ENCODE peak calls at places on chromosomes 16 and 17, in four cellular contexts. One of them, this sample, is unnamed.

GRCh38 chr16:57377080-57377841 is 5.0 kb downstream of the CX3CL1 start:
- DNase-seq in H1: no peak
- DNase-seq in IMR-90: peak; percentile 85
- DNase-seq in K562: no peak
- DNase-seq in this sample: peak; percentile 77

GRCh38 chr16:85286970-85287814 is 174.9 kb upstream of the CIBAR2 start:
- DNase-seq in H1: no peak
- DNase-seq in K562: peak; percentile 79
- DNase-seq in IMR-90: peak; percentile 65
- DNase-seq in this sample: no peak

GRCh38 chr17:43142153-43142552 is 17.0 kb upstream of the BRCA1 start:
- DNase-seq in K562: no peak
- DNase-seq in H1: no peak
- DNase-seq in IMR-90: no peak
- DNase-seq in this sample: no peak

GRCh38 chr17:38693700-38694329 is 11.3 kb upstream of the MLLT6 start:
- DNase-seq in H1: no peak
- DNase-seq in K562: no peak
- DNase-seq in IMR-90: peak; percentile 51
- DNase-seq in this sample: no peak

GRCh38 chr16:23959069-23959800 is 123.5 kb downstream of the PRKCB start:
- DNase-seq in K562: no peak
- DNase-seq in IMR-90: no peak
- DNase-seq in H1: no peak
- DNase-seq in this sample: no peak

GRCh38 chr17:56778898-56779297 is 54.8 kb downstream of the C17orf67 start:
- DNase-seq in IMR-90: no peak
- DNase-seq in K562: no peak
- DNase-seq in H1: no peak
- DNase-seq in this sample: no peak

GRCh38 chr17:44587339-44587738 is 30.1 kb downstream of the FZD2 start:
- DNase-seq in H1: no peak
- DNase-seq in K562: no peak
- DNase-seq in IMR-90: peak; percentile 91
- DNase-seq in this sample: no peak

GRCh38 chr16:28985206-28985605 is 354 bp downstream of the LAT start:
- DNase-seq in IMR-90: no peak
- DNase-seq in H1: no peak
- DNase-seq in K562: no peak
- DNase-seq in this sample: no peak

GRCh38 chr17:15945493-15946209 is 721 bp downstream of the ADORA2B start:
- DNase-seq in IMR-90: peak; percentile 16
- DNase-seq in H1: peak; percentile 56
- DNase-seq in K562: peak; percentile 65
- DNase-seq in this sample: no peak

GRCh38 chr17:61867033-61867432 is 3.7 kb upstream of the BRIP1 start:
- DNase-seq in K562: no peak
- DNase-seq in IMR-90: no peak
- DNase-seq in H1: no peak
- DNase-seq in this sample: no peak

GRCh38 chr17:61868074-61868473 is 4.7 kb upstream of the BRIP1 start:
- DNase-seq in IMR-90: no peak
- DNase-seq in K562: no peak
- DNase-seq in H1: no peak
- DNase-seq in this sample: no peak

GRCh38 chr17:61862975-61863800 is at the start of gene BRIP1:
- DNase-seq in K562: peak; percentile 96
- DNase-seq in H1: peak; percentile 88
- DNase-seq in IMR-90: peak; percentile 93
- DNase-seq in this sample: peak; percentile 78

GRCh38 chr17:61862105-61862574 is 1.2 kb downstream of the BRIP1 start:
- DNase-seq in K562: no peak
- DNase-seq in IMR-90: peak; percentile 42
- DNase-seq in H1: no peak
- DNase-seq in this sample: no peak

DNA sequence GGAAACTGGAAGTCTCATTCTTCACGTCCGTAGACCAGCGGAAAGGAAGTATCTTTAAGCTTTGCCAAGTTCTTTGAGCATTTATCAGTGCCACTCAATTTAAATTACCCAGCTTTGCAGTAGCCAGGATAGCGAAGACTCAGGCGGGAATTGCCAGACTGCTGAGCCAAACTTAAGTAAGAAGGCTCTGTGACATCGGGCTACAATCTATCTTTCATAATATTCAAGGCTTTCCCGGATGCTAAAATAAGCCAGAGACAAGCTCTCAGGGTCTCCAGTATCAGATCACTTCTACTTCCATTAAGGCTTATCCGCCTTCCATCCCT is 436 bp upstream of the BRIP1 start:
- DNase-seq in H1: peak; percentile 48
- DNase-seq in K562: no peak
- DNase-seq in IMR-90: no peak
- DNase-seq in this sample: no peak
- TF ChIP-seq CHD1 in H1: no peak
- TF ChIP-seq CHD1 in K562: no peak
- TF ChIP-seq CHD1 in IMR-90: no peak
- TF ChIP-seq CHD1 in this sample: no peak

DNA sequence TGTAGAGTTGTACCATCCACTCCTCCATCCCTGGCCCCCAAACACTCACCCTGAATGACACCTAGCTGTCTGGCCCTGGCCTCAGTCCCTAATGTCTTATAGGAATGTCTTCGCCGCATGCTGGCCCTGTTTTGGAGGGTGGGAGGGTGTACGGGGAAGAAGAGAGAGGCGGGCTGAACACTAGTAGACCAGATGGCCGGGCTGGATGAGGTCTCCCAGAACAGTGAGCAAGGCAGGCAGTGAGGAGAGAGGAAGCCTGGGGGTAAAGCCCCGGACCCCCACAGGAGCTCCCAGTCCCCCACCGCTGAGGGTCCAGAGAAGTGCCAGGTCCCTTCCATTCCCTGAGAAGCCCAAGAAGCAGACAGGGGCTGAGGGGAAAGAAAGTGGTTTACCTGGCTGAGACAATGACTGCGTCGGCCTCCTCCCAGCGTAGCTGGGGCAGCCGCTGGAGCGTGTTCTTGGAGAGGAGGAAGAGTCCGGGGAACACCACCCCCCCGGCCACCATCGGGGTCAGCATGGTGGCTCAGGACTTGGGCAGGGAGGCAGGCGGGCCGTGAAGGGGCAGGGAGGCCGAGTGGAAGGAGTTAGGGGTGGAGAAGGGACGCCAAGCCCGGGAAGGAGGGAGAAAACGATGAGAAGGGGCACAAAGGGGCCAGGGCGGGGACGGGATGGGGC is 923 bp downstream of the TLCD3B start:
- DNase-seq in H1: no peak
- DNase-seq in IMR-90: no peak
- DNase-seq in K562: no peak
- DNase-seq in this sample: no peak
- TF ChIP-seq CHD1 in H1: no peak
- TF ChIP-seq CHD1 in IMR-90: no peak
- TF ChIP-seq CHD1 in K562: no peak
- TF ChIP-seq CHD1 in this sample: no peak

GRCh38 chr17:41734139-41734948 is at the start of gene HAP1:
- DNase-seq in K562: no peak
- DNase-seq in IMR-90: peak; percentile 8
- DNase-seq in H1: peak; percentile 93
- DNase-seq in this sample: no peak
- TF ChIP-seq CHD1 in K562: no peak
- TF ChIP-seq CHD1 in IMR-90: no peak
- TF ChIP-seq CHD1 in H1: peak; percentile 94
- TF ChIP-seq CHD1 in this sample: no peak

GRCh38 chr16:2206420-2206779 is 1.1 kb downstream of the MLST8 start:
- DNase-seq in IMR-90: no peak
- DNase-seq in K562: no peak
- DNase-seq in H1: no peak
- DNase-seq in this sample: no peak

GRCh38 chr16:2206780-2207433 is 1.7 kb downstream of the MLST8 start:
- DNase-seq in K562: no peak
- DNase-seq in H1: no peak
- DNase-seq in IMR-90: no peak
- DNase-seq in this sample: no peak

GRCh38 chr16:2205967-2206313 is 686 bp downstream of the MLST8 start:
- DNase-seq in H1: no peak
- DNase-seq in IMR-90: no peak
- DNase-seq in K562: no peak
- DNase-seq in this sample: no peak

GRCh38 chr16:2205104-2205966 is at the start of gene MLST8:
- DNase-seq in IMR-90: peak; percentile 80
- DNase-seq in K562: peak; percentile 95
- DNase-seq in H1: peak; percentile 91
- DNase-seq in this sample: peak; percentile 45

GRCh38 chr16:2204727-2205103 is 539 bp upstream of the MLST8 start:
- DNase-seq in H1: no peak
- DNase-seq in K562: peak; percentile 43
- DNase-seq in IMR-90: no peak
- DNase-seq in this sample: no peak
- TF ChIP-seq CHD1 in H1: no peak
- TF ChIP-seq CHD1 in K562: no peak
- TF ChIP-seq CHD1 in IMR-90: no peak
- TF ChIP-seq CHD1 in this sample: no peak

GRCh38 chr16:19223235-19223847 is 55.3 kb downstream of the SYT17 start:
- DNase-seq in H1: peak; percentile 89
- DNase-seq in IMR-90: peak; percentile 4
- DNase-seq in K562: peak; percentile 61
- DNase-seq in this sample: no peak
- TF ChIP-seq CHD1 in H1: no peak
- TF ChIP-seq CHD1 in IMR-90: no peak
- TF ChIP-seq CHD1 in K562: no peak
- TF ChIP-seq CHD1 in this sample: no peak

DNA sequence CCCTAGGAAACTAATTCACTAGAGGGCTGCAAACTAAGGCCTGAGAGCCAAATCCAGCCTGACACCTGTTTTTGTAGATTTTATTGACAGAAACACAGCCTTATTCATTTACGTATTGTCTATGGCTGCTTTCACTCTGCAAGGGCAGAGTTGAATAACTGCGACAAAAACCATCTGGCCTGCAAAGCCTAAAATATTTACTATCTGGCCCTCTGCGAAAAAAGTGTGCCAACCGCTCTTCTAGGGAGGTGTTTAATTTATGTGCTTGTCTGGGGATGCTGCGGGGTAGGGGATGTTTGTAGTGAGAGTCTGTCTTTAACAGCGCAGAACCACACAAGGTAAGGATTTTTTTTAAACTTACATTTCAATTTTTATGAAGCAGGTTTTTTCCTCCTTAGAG is 165.0 kb upstream of the RBFOX1 start:
- DNase-seq in H1: no peak
- DNase-seq in IMR-90: no peak
- DNase-seq in K562: no peak
- DNase-seq in this sample: no peak
- TF ChIP-seq CHD1 in H1: no peak
- TF ChIP-seq CHD1 in IMR-90: no peak
- TF ChIP-seq CHD1 in K562: no peak
- TF ChIP-seq CHD1 in this sample: no peak

DNA sequence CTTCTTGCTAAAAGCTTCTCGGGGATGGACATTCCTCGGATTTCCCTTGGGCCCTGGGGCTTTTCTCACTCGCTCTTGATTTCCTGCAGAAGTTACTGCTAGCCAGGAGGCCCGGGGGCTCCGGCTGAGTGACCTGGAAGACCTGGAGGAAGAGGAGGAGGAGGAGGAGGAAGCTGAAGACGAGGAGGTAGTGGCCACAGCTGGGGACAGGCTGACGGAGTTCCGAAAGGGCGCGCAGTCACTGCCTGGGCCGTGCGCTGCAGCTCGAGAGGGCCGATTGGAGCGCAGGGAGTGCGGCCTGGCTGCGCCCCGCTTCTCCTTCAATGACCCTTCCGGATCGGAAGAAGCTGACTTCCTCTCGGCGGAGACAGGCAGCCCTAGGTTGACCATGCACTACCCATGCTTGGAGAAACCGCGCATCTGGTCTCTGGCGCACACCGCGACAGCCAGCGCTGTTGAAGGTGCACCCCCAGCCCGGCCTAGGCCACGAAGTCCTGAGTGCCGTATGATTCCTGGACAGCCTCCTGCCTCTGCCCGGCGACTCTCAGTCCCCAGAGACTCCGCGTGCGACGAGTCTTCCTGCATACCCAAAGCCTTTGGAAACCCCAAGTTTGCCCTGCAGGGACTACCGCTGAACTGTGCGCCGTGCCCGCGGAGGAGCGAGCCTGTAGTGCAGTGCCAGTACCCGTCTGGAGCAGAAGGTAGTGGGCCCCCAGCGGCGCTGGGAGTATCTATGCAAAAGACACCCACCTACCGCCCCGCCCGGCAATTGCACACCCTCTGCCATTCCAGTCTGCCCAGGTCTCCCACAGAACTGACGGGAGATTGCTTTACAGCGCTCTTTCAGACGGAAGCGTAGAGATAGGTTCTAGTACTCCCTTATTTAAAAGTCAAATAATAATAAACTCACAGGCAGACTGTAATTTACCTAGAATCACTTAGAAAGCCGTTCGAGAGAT is 4.9 kb downstream of the IRX6 start:
- DNase-seq in H1: no peak
- DNase-seq in IMR-90: no peak
- DNase-seq in K562: no peak
- DNase-seq in this sample: no peak
- TF ChIP-seq CHD1 in H1: no peak
- TF ChIP-seq CHD1 in IMR-90: no peak
- TF ChIP-seq CHD1 in K562: no peak
- TF ChIP-seq CHD1 in this sample: no peak

GRCh38 chr16:86515780-86516617 is 5.7 kb downstream of the FOXF1 start:
- DNase-seq in H1: no peak
- DNase-seq in IMR-90: peak; percentile 51
- DNase-seq in K562: no peak
- DNase-seq in this sample: no peak
- TF ChIP-seq CHD1 in H1: no peak
- TF ChIP-seq CHD1 in IMR-90: no peak
- TF ChIP-seq CHD1 in K562: no peak
- TF ChIP-seq CHD1 in this sample: no peak

This sample was measured in GM12878.